ENCODE peak calls at places on chromosome 15, in four cellular contexts. One of them, this sample, is unnamed.

GRCh38 chr15:37106490-37107001 is 6.2 kb upstream of the MEIS2 start:
- DNase-seq in upper lobe of right lung: no peak
- DNase-seq in MM.1S: peak
- DNase-seq in right atrium auricular region: peak
- DNase-seq in this sample: no peak

GRCh38 chr15:90914240-90915080 is 11.4 kb downstream of the MAN2A2 start:
- DNase-seq in upper lobe of right lung: peak
- DNase-seq in right atrium auricular region: no peak
- DNase-seq in MM.1S: no peak
- DNase-seq in this sample: no peak

GRCh38 chr15:45612790-45613415 is 21.9 kb upstream of the SQOR start:
- DNase-seq in upper lobe of right lung: no peak
- DNase-seq in MM.1S: peak
- DNase-seq in right atrium auricular region: no peak
- DNase-seq in this sample: no peak

GRCh38 chr15:36449084-36449661 is 130.3 kb upstream of the CDIN1 start:
- DNase-seq in MM.1S: no peak
- DNase-seq in right atrium auricular region: no peak
- DNase-seq in upper lobe of right lung: no peak
- DNase-seq in this sample: no peak

GRCh38 chr15:74843891-74844299 is 939 bp upstream of the ULK3 start:
- DNase-seq in MM.1S: no peak
- DNase-seq in right atrium auricular region: no peak
- DNase-seq in upper lobe of right lung: no peak
- DNase-seq in this sample: peak

GRCh38 chr15:72902245-72902928 is 118.8 kb upstream of the ADPGK start:
- DNase-seq in upper lobe of right lung: no peak
- DNase-seq in right atrium auricular region: peak
- DNase-seq in MM.1S: no peak
- DNase-seq in this sample: no peak

GRCh38 chr15:45631831-45632230 is 3.0 kb upstream of the SQOR start:
- DNase-seq in right atrium auricular region: no peak
- DNase-seq in MM.1S: no peak
- DNase-seq in upper lobe of right lung: no peak
- DNase-seq in this sample: no peak

GRCh38 chr15:100893261-100893963 is 13.8 kb downstream of the ALDH1A3 start:
- DNase-seq in upper lobe of right lung: no peak
- DNase-seq in right atrium auricular region: no peak
- DNase-seq in MM.1S: no peak
- DNase-seq in this sample: no peak

GRCh38 chr15:93141373-93141790 is 52.4 kb upstream of the RGMA start:
- DNase-seq in upper lobe of right lung: no peak
- DNase-seq in right atrium auricular region: no peak
- DNase-seq in MM.1S: peak
- DNase-seq in this sample: no peak

GRCh38 chr15:58839485-58839884 is 68.4 kb downstream of the MINDY2 start:
- DNase-seq in MM.1S: peak
- DNase-seq in upper lobe of right lung: no peak
- DNase-seq in right atrium auricular region: no peak
- DNase-seq in this sample: peak
- TF ChIP-seq CTCF in MM.1S: peak
- TF ChIP-seq CTCF in upper lobe of right lung: peak
- TF ChIP-seq CTCF in right atrium auricular region: no peak
- TF ChIP-seq CTCF in this sample: peak

DNA sequence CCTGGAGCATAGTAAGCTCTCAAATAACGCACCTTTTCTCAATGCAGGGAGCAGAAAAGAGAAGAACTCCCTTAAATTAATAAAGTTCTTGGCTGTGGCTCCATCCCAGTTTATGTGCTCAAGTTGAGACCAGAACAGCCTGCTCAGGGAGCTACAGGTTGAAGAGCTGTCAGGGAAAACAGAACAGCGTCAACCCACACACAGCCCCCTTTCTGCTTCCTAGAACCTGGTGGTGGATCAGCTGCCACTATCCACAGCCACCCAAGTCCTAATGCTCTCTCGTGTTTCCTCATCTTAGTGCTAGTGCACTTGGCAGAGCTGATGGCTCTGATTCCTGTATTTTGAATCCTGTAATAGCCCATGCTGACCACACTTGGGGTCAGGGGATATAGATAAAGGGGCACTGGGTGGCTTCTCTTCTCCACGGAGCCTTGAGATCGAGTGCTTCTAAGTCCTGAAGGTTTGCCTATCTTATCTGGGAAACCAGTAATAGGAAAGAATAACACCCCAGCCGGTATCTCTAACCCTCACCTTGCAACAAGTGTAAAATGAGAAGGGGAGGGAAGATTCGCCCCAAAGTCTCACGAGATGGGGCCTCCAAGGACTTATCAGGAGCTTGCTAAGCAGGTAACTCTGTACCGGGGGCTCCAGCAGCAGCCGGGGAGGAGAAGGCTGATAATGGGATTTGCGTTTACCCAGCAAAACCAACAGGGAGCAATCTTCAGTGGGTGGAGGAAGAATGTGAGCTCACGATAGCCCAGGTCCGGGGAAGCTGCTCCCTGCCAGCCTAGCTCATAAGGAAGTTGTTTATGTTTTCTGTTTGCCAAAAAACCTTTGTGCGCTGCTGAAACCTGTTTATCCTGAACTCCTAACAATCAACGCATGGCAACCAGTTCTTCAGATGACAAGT is 136.2 kb upstream of the ICE2 start:
- DNase-seq in MM.1S: no peak
- DNase-seq in upper lobe of right lung: no peak
- DNase-seq in right atrium auricular region: no peak
- DNase-seq in this sample: no peak
- TF ChIP-seq CTCF in MM.1S: no peak
- TF ChIP-seq CTCF in upper lobe of right lung: no peak
- TF ChIP-seq CTCF in right atrium auricular region: no peak
- TF ChIP-seq CTCF in this sample: no peak

GRCh38 chr15:57296473-57297162 is 79.7 kb upstream of the CGNL1 start:
- DNase-seq in right atrium auricular region: no peak
- DNase-seq in upper lobe of right lung: no peak
- DNase-seq in MM.1S: no peak
- DNase-seq in this sample: no peak
- TF ChIP-seq CTCF in right atrium auricular region: no peak
- TF ChIP-seq CTCF in upper lobe of right lung: no peak
- TF ChIP-seq CTCF in MM.1S: no peak
- TF ChIP-seq CTCF in this sample: no peak

GRCh38 chr15:69035918-69036258 is 21.4 kb downstream of the NOX5 start:
- DNase-seq in upper lobe of right lung: no peak
- DNase-seq in MM.1S: no peak
- DNase-seq in right atrium auricular region: no peak
- DNase-seq in this sample: no peak

GRCh38 chr15:69037482-69037881 is 23.0 kb downstream of the NOX5 start:
- DNase-seq in upper lobe of right lung: no peak
- DNase-seq in right atrium auricular region: no peak
- DNase-seq in MM.1S: no peak
- DNase-seq in this sample: no peak

GRCh38 chr15:69034352-69034751 is 19.9 kb downstream of the NOX5 start:
- DNase-seq in upper lobe of right lung: no peak
- DNase-seq in MM.1S: no peak
- DNase-seq in right atrium auricular region: no peak
- DNase-seq in this sample: no peak

GRCh38 chr15:69036856-69037255 is 22.4 kb downstream of the NOX5 start:
- DNase-seq in MM.1S: no peak
- DNase-seq in right atrium auricular region: no peak
- DNase-seq in upper lobe of right lung: no peak
- DNase-seq in this sample: no peak

DNA sequence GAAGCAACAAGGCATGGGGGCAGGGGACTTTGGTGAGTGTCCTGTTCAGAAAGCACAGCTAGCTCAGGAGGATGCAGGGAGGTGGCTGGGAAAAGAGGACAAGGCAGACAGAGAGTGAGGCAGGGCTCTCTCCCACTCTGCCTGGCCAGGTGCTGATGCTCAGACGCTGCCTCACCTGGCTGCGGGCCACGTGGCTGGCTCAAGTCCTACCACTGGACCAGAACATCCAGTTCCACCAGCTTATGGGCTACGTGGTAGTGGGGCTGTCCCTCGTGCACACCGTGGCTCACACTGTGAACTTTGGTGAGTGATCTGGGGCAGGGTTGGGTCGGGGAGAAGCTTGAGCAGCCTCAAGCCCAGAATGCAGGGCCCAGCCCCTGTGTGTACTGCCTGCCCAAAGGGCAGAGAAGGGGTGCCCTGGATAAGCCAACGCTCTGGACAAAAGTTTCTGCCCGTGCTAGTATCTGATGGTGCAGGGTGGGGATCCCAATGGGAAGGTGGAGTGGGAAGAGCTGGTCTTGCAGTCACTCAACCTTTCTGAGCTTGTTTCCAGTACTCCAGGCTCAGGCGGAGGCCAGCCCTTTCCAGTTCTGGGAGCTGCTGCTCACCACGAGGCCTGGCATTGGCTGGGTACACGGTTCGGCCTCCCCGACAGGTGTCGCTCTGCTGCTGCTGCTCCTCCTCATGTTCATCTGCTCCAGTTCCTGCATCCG is 20.9 kb downstream of the NOX5 start:
- DNase-seq in MM.1S: no peak
- DNase-seq in upper lobe of right lung: no peak
- DNase-seq in right atrium auricular region: peak
- DNase-seq in this sample: peak
- TF ChIP-seq CTCF in MM.1S: no peak
- TF ChIP-seq CTCF in upper lobe of right lung: no peak
- TF ChIP-seq CTCF in right atrium auricular region: no peak
- TF ChIP-seq CTCF in this sample: peak

GRCh38 chr15:38650384-38650783 is 85.8 kb upstream of the RASGRP1 start:
- DNase-seq in upper lobe of right lung: no peak
- DNase-seq in MM.1S: no peak
- DNase-seq in right atrium auricular region: no peak
- DNase-seq in this sample: no peak
- TF ChIP-seq CTCF in upper lobe of right lung: no peak
- TF ChIP-seq CTCF in MM.1S: no peak
- TF ChIP-seq CTCF in right atrium auricular region: no peak
- TF ChIP-seq CTCF in this sample: no peak

GRCh38 chr15:89423981-89424380 is 72.4 kb downstream of the RHCG start:
- DNase-seq in upper lobe of right lung: no peak
- DNase-seq in MM.1S: no peak
- DNase-seq in right atrium auricular region: no peak
- DNase-seq in this sample: no peak
- TF ChIP-seq CTCF in upper lobe of right lung: no peak
- TF ChIP-seq CTCF in MM.1S: no peak
- TF ChIP-seq CTCF in right atrium auricular region: no peak
- TF ChIP-seq CTCF in this sample: no peak

DNA sequence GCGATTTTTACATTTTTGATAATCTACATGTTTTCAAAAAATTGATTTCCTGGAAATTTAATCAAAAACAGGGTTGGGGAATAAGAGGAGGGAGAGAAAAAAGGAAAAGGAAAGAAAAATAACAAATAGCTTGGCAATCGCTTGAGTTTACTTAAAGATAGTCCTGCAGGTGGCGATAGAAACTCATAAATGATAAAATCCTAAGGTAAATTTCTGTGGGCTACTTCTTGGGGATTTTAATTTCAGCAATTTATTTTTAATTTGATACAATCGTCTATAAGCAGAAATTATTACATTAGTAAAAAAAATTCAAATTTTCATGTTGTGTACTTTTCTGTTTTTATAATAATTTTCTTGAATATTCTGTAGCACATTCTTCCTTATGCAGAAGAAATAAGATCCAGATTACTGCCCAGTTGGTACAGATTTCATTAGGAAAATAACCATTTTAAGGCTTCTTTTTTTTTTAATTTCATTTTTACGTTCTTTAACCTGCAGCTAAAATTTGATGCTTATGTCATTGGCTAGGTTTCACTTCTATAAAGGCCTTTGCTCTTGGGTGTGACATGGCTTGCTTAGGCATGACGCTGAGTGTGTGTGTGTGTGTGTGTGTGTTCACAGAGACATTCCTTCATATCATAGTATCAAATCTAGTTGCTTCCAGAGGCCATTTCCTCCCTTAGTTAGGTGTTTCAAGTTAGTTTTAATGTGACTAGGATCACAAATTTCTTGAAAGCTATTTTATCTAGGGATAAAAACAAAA is 181.8 kb downstream of the MCTP2 start:
- DNase-seq in upper lobe of right lung: no peak
- DNase-seq in right atrium auricular region: no peak
- DNase-seq in MM.1S: no peak
- DNase-seq in this sample: peak
- TF ChIP-seq CTCF in upper lobe of right lung: peak
- TF ChIP-seq CTCF in right atrium auricular region: peak
- TF ChIP-seq CTCF in MM.1S: peak
- TF ChIP-seq CTCF in this sample: peak

This sample was measured in GM20000.